ENCODE peak calls at places on chromosomes 16 and 17, in ten cellular contexts. One of them, this sample, is unnamed.

GRCh38 chr17:14815079-14815478 is 450.0 kb downstream of the PMP22 start:
- DNase-seq in sigmoid colon: no peak
- DNase-seq in uterus: no peak
- DNase-seq in IMR-90: peak; percentile 59
- DNase-seq in H1: no peak
- DNase-seq in body of pancreas: no peak
- DNase-seq in ovary: no peak
- DNase-seq in heart left ventricle: no peak
- DNase-seq in A549: no peak
- DNase-seq in stomach: no peak
- DNase-seq in this sample: no peak

GRCh38 chr17:32127156-32127897 is 15.0 kb upstream of the RHOT1 start:
- DNase-seq in A549: peak; percentile 75
- DNase-seq in body of pancreas: peak; percentile 75
- DNase-seq in IMR-90: peak; percentile 54
- DNase-seq in stomach: peak; percentile 85
- DNase-seq in H1: peak; percentile 76
- DNase-seq in uterus: peak; percentile 76
- DNase-seq in sigmoid colon: peak; percentile 93
- DNase-seq in ovary: peak; percentile 76
- DNase-seq in heart left ventricle: peak; percentile 86
- DNase-seq in this sample: peak; percentile 72

GRCh38 chr16:10178079-10178478 is 4.1 kb downstream of the GRIN2A start:
- DNase-seq in ovary: no peak
- DNase-seq in IMR-90: no peak
- DNase-seq in uterus: no peak
- DNase-seq in body of pancreas: no peak
- DNase-seq in stomach: no peak
- DNase-seq in sigmoid colon: no peak
- DNase-seq in heart left ventricle: no peak
- DNase-seq in A549: no peak
- DNase-seq in H1: no peak
- DNase-seq in this sample: no peak

GRCh38 chr17:21381076-21381706 is 5.0 kb downstream of the KCNJ12 start:
- DNase-seq in heart left ventricle: no peak
- DNase-seq in stomach: peak; percentile 72
- DNase-seq in sigmoid colon: no peak
- DNase-seq in uterus: no peak
- DNase-seq in body of pancreas: peak; percentile 57
- DNase-seq in H1: no peak
- DNase-seq in IMR-90: no peak
- DNase-seq in ovary: no peak
- DNase-seq in A549: no peak
- DNase-seq in this sample: no peak

GRCh38 chr17:82566129-82566995 is 46.8 kb downstream of the FOXK2 start:
- DNase-seq in stomach: no peak
- DNase-seq in A549: no peak
- DNase-seq in body of pancreas: no peak
- DNase-seq in IMR-90: no peak
- DNase-seq in heart left ventricle: no peak
- DNase-seq in ovary: no peak
- DNase-seq in sigmoid colon: no peak
- DNase-seq in uterus: no peak
- DNase-seq in H1: no peak
- DNase-seq in this sample: no peak

GRCh38 chr17:21161498-21162393 is 35.0 kb downstream of the DHRS7B start:
- DNase-seq in heart left ventricle: no peak
- DNase-seq in A549: peak; percentile 11
- DNase-seq in H1: no peak
- DNase-seq in uterus: no peak
- DNase-seq in IMR-90: peak; percentile 69
- DNase-seq in stomach: no peak
- DNase-seq in body of pancreas: no peak
- DNase-seq in ovary: no peak
- DNase-seq in sigmoid colon: no peak
- DNase-seq in this sample: no peak

GRCh38 chr16:85330694-85331188 is 218.5 kb upstream of the CIBAR2 start:
- DNase-seq in H1: no peak
- DNase-seq in body of pancreas: peak; percentile 59
- DNase-seq in heart left ventricle: no peak
- DNase-seq in sigmoid colon: no peak
- DNase-seq in stomach: no peak
- DNase-seq in uterus: no peak
- DNase-seq in IMR-90: peak; percentile 86
- DNase-seq in ovary: no peak
- DNase-seq in A549: peak; percentile 79
- DNase-seq in this sample: peak; percentile 80

GRCh38 chr17:50881182-50881581 is 15.0 kb upstream of the TOB1 start:
- DNase-seq in ovary: no peak
- DNase-seq in stomach: no peak
- DNase-seq in A549: no peak
- DNase-seq in heart left ventricle: no peak
- DNase-seq in body of pancreas: no peak
- DNase-seq in sigmoid colon: no peak
- DNase-seq in H1: no peak
- DNase-seq in uterus: no peak
- DNase-seq in IMR-90: no peak
- DNase-seq in this sample: no peak

GRCh38 chr16:31354394-31355291 is at the start of gene ITGAX:
- DNase-seq in A549: peak; percentile 49
- DNase-seq in sigmoid colon: no peak
- DNase-seq in stomach: peak; percentile 49
- DNase-seq in uterus: no peak
- DNase-seq in IMR-90: peak; percentile 20
- DNase-seq in body of pancreas: peak; percentile 34
- DNase-seq in ovary: no peak
- DNase-seq in heart left ventricle: peak; percentile 48
- DNase-seq in H1: no peak
- DNase-seq in this sample: peak; percentile 83

GRCh38 chr16:6068063-6068462 is 970.5 kb upstream of the EEF2KMT start:
- DNase-seq in heart left ventricle: no peak
- DNase-seq in ovary: no peak
- DNase-seq in uterus: no peak
- DNase-seq in H1: no peak
- DNase-seq in A549: no peak
- DNase-seq in stomach: no peak
- DNase-seq in IMR-90: no peak
- DNase-seq in sigmoid colon: no peak
- DNase-seq in body of pancreas: no peak
- DNase-seq in this sample: no peak

GRCh38 chr16:10098991-10099390 is 83.2 kb downstream of the GRIN2A start:
- DNase-seq in H1: no peak
- DNase-seq in A549: no peak
- DNase-seq in sigmoid colon: no peak
- DNase-seq in ovary: no peak
- DNase-seq in IMR-90: no peak
- DNase-seq in stomach: no peak
- DNase-seq in heart left ventricle: no peak
- DNase-seq in uterus: no peak
- DNase-seq in body of pancreas: no peak
- DNase-seq in this sample: no peak

GRCh38 chr17:76365256-76365903 is 11.7 kb upstream of the PRPSAP1 start:
- DNase-seq in body of pancreas: no peak
- DNase-seq in A549: no peak
- DNase-seq in ovary: no peak
- DNase-seq in H1: peak; percentile 50
- DNase-seq in stomach: no peak
- DNase-seq in uterus: no peak
- DNase-seq in sigmoid colon: no peak
- DNase-seq in IMR-90: no peak
- DNase-seq in heart left ventricle: no peak
- DNase-seq in this sample: no peak
- TF ChIP-seq POLR2A in body of pancreas: no peak
- TF ChIP-seq POLR2A in A549: no peak
- TF ChIP-seq POLR2A in ovary: no peak
- TF ChIP-seq POLR2A in H1: no peak
- TF ChIP-seq POLR2A in stomach: no peak
- TF ChIP-seq POLR2A in uterus: no peak
- TF ChIP-seq POLR2A in sigmoid colon: no peak
- TF ChIP-seq POLR2A in IMR-90: no peak
- TF ChIP-seq POLR2A in heart left ventricle: no peak
- TF ChIP-seq POLR2A in this sample: no peak

DNA sequence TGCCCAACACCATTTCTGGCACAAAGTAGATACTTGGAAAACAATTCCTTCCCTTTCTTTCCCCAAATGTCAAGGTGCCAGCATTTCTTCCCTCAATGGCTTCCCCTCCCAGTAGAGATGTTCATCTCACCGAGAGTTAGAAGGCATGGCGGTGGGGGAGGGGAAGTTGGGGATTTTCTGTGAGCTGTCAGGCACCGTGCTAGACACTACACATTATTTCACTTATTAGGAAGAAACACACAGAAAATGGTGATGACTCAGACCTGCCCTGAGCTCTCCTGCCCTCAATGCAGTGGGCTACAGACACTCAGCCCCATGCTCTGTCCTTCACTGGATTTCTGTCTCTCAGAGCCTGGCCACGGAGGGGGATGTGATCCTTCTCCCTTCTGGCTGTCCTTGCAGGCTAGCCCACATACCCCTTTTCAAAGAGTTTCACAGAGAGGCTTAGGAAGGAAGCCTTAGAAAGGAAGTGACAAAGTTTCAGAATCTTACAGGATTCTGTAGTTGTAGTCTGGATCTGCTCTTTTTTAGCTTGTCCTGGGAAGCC is 12.0 kb upstream of the CCL5 start:
- DNase-seq in A549: peak; percentile 17
- DNase-seq in uterus: no peak
- DNase-seq in IMR-90: peak; percentile 12
- DNase-seq in sigmoid colon: no peak
- DNase-seq in body of pancreas: no peak
- DNase-seq in heart left ventricle: no peak
- DNase-seq in stomach: no peak
- DNase-seq in ovary: no peak
- DNase-seq in H1: no peak
- DNase-seq in this sample: no peak
- TF ChIP-seq POLR2A in A549: no peak
- TF ChIP-seq POLR2A in uterus: no peak
- TF ChIP-seq POLR2A in IMR-90: no peak
- TF ChIP-seq POLR2A in sigmoid colon: no peak
- TF ChIP-seq POLR2A in body of pancreas: no peak
- TF ChIP-seq POLR2A in heart left ventricle: no peak
- TF ChIP-seq POLR2A in stomach: no peak
- TF ChIP-seq POLR2A in ovary: no peak
- TF ChIP-seq POLR2A in H1: no peak
- TF ChIP-seq POLR2A in this sample: no peak

GRCh38 chr16:79902351-79902750 is 301.8 kb upstream of the MAF start:
- DNase-seq in body of pancreas: no peak
- DNase-seq in H1: no peak
- DNase-seq in ovary: no peak
- DNase-seq in IMR-90: no peak
- DNase-seq in stomach: no peak
- DNase-seq in sigmoid colon: no peak
- DNase-seq in A549: no peak
- DNase-seq in uterus: no peak
- DNase-seq in heart left ventricle: no peak
- DNase-seq in this sample: no peak
- TF ChIP-seq POLR2A in body of pancreas: no peak
- TF ChIP-seq POLR2A in H1: no peak
- TF ChIP-seq POLR2A in ovary: no peak
- TF ChIP-seq POLR2A in IMR-90: no peak
- TF ChIP-seq POLR2A in stomach: no peak
- TF ChIP-seq POLR2A in sigmoid colon: no peak
- TF ChIP-seq POLR2A in A549: no peak
- TF ChIP-seq POLR2A in uterus: no peak
- TF ChIP-seq POLR2A in heart left ventricle: no peak
- TF ChIP-seq POLR2A in this sample: no peak

DNA sequence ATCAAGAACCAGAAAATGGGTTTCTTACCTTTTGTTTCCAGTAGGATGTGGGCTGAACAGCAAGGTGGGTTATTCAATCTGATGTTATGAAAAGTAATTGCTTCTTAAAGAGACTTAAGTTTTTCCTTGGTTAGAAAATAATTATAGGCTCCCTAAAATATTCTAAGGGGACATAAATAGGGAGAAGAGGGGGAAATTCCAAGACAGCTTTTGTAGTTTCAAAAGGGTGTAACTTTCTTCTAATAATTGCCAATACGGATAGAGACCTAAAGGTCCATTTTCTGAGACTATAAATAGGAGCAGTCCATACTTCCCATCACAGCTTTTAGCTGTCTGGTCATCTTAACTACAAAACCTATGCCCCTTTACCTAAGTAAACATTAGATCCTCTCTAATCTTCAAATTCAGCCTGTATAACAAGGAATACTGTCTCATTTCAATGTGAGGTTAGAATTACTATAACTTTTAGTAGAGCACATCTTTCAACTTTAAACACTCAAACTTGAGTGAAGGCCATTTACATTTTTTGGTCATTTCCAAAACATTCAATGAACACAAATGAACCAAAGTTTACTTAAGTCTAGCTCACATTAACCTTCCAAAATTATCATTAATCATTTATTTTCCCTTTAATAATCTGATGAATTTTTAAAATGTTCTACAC is 5.5 kb downstream of the SRSF1 start:
- DNase-seq in heart left ventricle: no peak
- DNase-seq in sigmoid colon: no peak
- DNase-seq in body of pancreas: no peak
- DNase-seq in ovary: no peak
- DNase-seq in H1: no peak
- DNase-seq in uterus: no peak
- DNase-seq in stomach: no peak
- DNase-seq in A549: no peak
- DNase-seq in IMR-90: no peak
- DNase-seq in this sample: no peak
- TF ChIP-seq POLR2A in heart left ventricle: no peak
- TF ChIP-seq POLR2A in sigmoid colon: no peak
- TF ChIP-seq POLR2A in body of pancreas: no peak
- TF ChIP-seq POLR2A in ovary: no peak
- TF ChIP-seq POLR2A in H1: no peak
- TF ChIP-seq POLR2A in uterus: no peak
- TF ChIP-seq POLR2A in stomach: no peak
- TF ChIP-seq POLR2A in A549: no peak
- TF ChIP-seq POLR2A in IMR-90: no peak
- TF ChIP-seq POLR2A in this sample: no peak

GRCh38 chr17:57861737-57862409 is 12.0 kb upstream of the MRPS23 start:
- DNase-seq in heart left ventricle: peak; percentile 75
- DNase-seq in body of pancreas: peak; percentile 85
- DNase-seq in A549: peak; percentile 65
- DNase-seq in ovary: peak; percentile 58
- DNase-seq in uterus: peak; percentile 71
- DNase-seq in IMR-90: no peak
- DNase-seq in stomach: peak; percentile 70
- DNase-seq in H1: peak; percentile 70
- DNase-seq in sigmoid colon: peak; percentile 89
- DNase-seq in this sample: no peak
- TF ChIP-seq POLR2A in heart left ventricle: no peak
- TF ChIP-seq POLR2A in body of pancreas: peak; percentile 13
- TF ChIP-seq POLR2A in A549: no peak
- TF ChIP-seq POLR2A in ovary: no peak
- TF ChIP-seq POLR2A in uterus: peak; percentile 35
- TF ChIP-seq POLR2A in IMR-90: no peak
- TF ChIP-seq POLR2A in stomach: no peak
- TF ChIP-seq POLR2A in H1: no peak
- TF ChIP-seq POLR2A in sigmoid colon: peak; percentile 39
- TF ChIP-seq POLR2A in this sample: no peak

GRCh38 chr17:58321571-58322525 is 6.7 kb downstream of the TSPOAP1 start:
- DNase-seq in heart left ventricle: no peak
- DNase-seq in H1: no peak
- DNase-seq in sigmoid colon: no peak
- DNase-seq in A549: no peak
- DNase-seq in IMR-90: no peak
- DNase-seq in ovary: no peak
- DNase-seq in stomach: no peak
- DNase-seq in body of pancreas: no peak
- DNase-seq in uterus: no peak
- DNase-seq in this sample: peak; percentile 72
- TF ChIP-seq POLR2A in heart left ventricle: no peak
- TF ChIP-seq POLR2A in H1: no peak
- TF ChIP-seq POLR2A in sigmoid colon: no peak
- TF ChIP-seq POLR2A in A549: no peak
- TF ChIP-seq POLR2A in IMR-90: no peak
- TF ChIP-seq POLR2A in ovary: no peak
- TF ChIP-seq POLR2A in stomach: no peak
- TF ChIP-seq POLR2A in body of pancreas: no peak
- TF ChIP-seq POLR2A in uterus: no peak
- TF ChIP-seq POLR2A in this sample: no peak

GRCh38 chr16:87210949-87211348 is 106.2 kb downstream of the C16orf95 start:
- DNase-seq in A549: peak; percentile 22
- DNase-seq in uterus: no peak
- DNase-seq in sigmoid colon: no peak
- DNase-seq in stomach: no peak
- DNase-seq in IMR-90: peak; percentile 45
- DNase-seq in ovary: no peak
- DNase-seq in H1: no peak
- DNase-seq in heart left ventricle: no peak
- DNase-seq in body of pancreas: no peak
- DNase-seq in this sample: no peak
- TF ChIP-seq POLR2A in A549: no peak
- TF ChIP-seq POLR2A in uterus: no peak
- TF ChIP-seq POLR2A in sigmoid colon: no peak
- TF ChIP-seq POLR2A in stomach: no peak
- TF ChIP-seq POLR2A in IMR-90: no peak
- TF ChIP-seq POLR2A in ovary: no peak
- TF ChIP-seq POLR2A in H1: no peak
- TF ChIP-seq POLR2A in heart left ventricle: no peak
- TF ChIP-seq POLR2A in body of pancreas: no peak
- TF ChIP-seq POLR2A in this sample: no peak